ENCODE peak calls at places on chromosomes 4 and X, in nine cellular contexts. V, K, J, M, O, D, N, Y and C are unnamed samples.

GRCh38 chrX:97936296-97936695 is 1052.6 kb downstream of the RPA4 start:
- DNase-seq in V (no peak), K (no peak), J (no peak), M (no peak), O (no peak), D (no peak), N (no peak), Y (no peak), C (no peak)

GRCh38 chr4:186808635-186809018 is 85.0 kb upstream of the FAT1 start:
- DNase-seq in V (peak), K (peak), J (no peak), M (no peak), O (no peak), D (peak), N (peak), Y (peak), C (no peak)

GRCh38 chrX:140866446-140866845 is 135.9 kb upstream of the SPANXB1 start:
- DNase-seq in V (peak), K (peak), J (no peak), M (no peak), O (no peak), D (no peak), N (no peak), Y (no peak), C (no peak)

GRCh38 chr4:1380368-1381151 is 25.7 kb downstream of the NKX1-1 start:
- DNase-seq in V (no peak), K (no peak), J (peak), M (no peak), O (no peak), D (no peak), N (no peak), Y (no peak), C (peak)

GRCh38 chr4:52643846-52644245 is 15.3 kb downstream of the USP46 start:
- DNase-seq in V (peak), K (peak), J (peak), M (no peak), O (peak), D (peak), N (peak), Y (peak), C (peak)

GRCh38 chrX:140975472-140975871 is 26.9 kb upstream of the SPANXB1 start:
- DNase-seq in V (no peak), K (no peak), J (no peak), M (no peak), O (no peak), D (no peak), N (no peak), Y (no peak), C (no peak)

GRCh38 chr4:124526760-124527159 is 185.8 kb downstream of the ANKRD50 start:
- DNase-seq in V (no peak), K (no peak), J (no peak), M (no peak), O (no peak), D (peak), N (no peak), Y (no peak), C (no peak)

GRCh38 chr4:157389751-157390150 is 169.2 kb downstream of the GRIA2 start:
- DNase-seq in V (no peak), K (no peak), J (no peak), M (no peak), O (no peak), D (peak), N (no peak), Y (no peak), C (no peak)

GRCh38 chrX:10190367-10190766 is 33.6 kb downstream of the CLCN4 start:
- DNase-seq in V (peak), K (peak), J (no peak), M (no peak), O (peak), D (peak), N (peak), Y (peak), C (no peak)

GRCh38 chr4:24588216-24588954 is 4.0 kb upstream of the DHX15 start:
- DNase-seq in V (no peak), K (no peak), J (no peak), M (no peak), O (no peak), D (no peak), N (no peak), Y (no peak), C (no peak)

GRCh38 chr4:24584175-24584850 is at the start of gene DHX15:
- DNase-seq in V (peak), K (peak), J (peak), M (peak), O (peak), D (peak), N (peak), Y (peak), C (peak)

GRCh38 chr4:24582235-24582863 is 2.0 kb downstream of the DHX15 start:
- DNase-seq in V (peak), K (no peak), J (no peak), M (no peak), O (no peak), D (no peak), N (peak), Y (no peak), C (no peak)

GRCh38 chr4:24578364-24578763 is 6.0 kb downstream of the DHX15 start:
- DNase-seq in V (no peak), K (no peak), J (no peak), M (no peak), O (no peak), D (no peak), N (no peak), Y (no peak), C (no peak)

GRCh38 chr4:24583451-24584174 is 741 bp downstream of the DHX15 start:
- DNase-seq in V (peak), K (peak), J (peak), M (peak), O (peak), D (peak), N (peak), Y (peak), C (peak)
- H3K4me3 ChIP-seq in V (peak), K (peak), J (peak), M (peak), O (peak), D (peak), N (peak), Y (peak), C (peak)

GRCh38 chr4:89305712-89306437 is 1.7 kb downstream of the GPRIN3 start:
- DNase-seq in V (peak), K (no peak), J (no peak), M (no peak), O (no peak), D (peak), N (peak), Y (peak), C (no peak)

GRCh38 chr4:89306486-89307184 is 965 bp downstream of the GPRIN3 start:
- DNase-seq in V (no peak), K (no peak), J (no peak), M (no peak), O (no peak), D (no peak), N (no peak), Y (no peak), C (no peak)

GRCh38 chr4:89303989-89304388 is 3.6 kb downstream of the GPRIN3 start:
- DNase-seq in V (no peak), K (no peak), J (no peak), M (no peak), O (no peak), D (no peak), N (no peak), Y (no peak), C (no peak)

GRCh38 chr4:89303177-89303576 is 4.4 kb downstream of the GPRIN3 start:
- DNase-seq in V (no peak), K (no peak), J (no peak), M (no peak), O (peak), D (no peak), N (no peak), Y (no peak), C (peak)

GRCh38 chr4:89305028-89305427 is 2.6 kb downstream of the GPRIN3 start:
- DNase-seq in V (no peak), K (no peak), J (no peak), M (no peak), O (no peak), D (no peak), N (no peak), Y (no peak), C (no peak)
- H3K4me3 ChIP-seq in V (no peak), K (no peak), J (peak), M (no peak), O (peak), D (no peak), N (no peak), Y (no peak), C (no peak)

GRCh38 chrX:2694868-2695267 is 3.8 kb downstream of the CD99 start:
- DNase-seq in V (no peak), K (no peak), J (no peak), M (no peak), O (no peak), D (no peak), N (no peak), Y (peak), C (no peak)
- H3K4me3 ChIP-seq in V (no peak), K (no peak), J (no peak), M (no peak), O (no peak), D (no peak), N (no peak), Y (no peak), C (no peak)

DNA sequence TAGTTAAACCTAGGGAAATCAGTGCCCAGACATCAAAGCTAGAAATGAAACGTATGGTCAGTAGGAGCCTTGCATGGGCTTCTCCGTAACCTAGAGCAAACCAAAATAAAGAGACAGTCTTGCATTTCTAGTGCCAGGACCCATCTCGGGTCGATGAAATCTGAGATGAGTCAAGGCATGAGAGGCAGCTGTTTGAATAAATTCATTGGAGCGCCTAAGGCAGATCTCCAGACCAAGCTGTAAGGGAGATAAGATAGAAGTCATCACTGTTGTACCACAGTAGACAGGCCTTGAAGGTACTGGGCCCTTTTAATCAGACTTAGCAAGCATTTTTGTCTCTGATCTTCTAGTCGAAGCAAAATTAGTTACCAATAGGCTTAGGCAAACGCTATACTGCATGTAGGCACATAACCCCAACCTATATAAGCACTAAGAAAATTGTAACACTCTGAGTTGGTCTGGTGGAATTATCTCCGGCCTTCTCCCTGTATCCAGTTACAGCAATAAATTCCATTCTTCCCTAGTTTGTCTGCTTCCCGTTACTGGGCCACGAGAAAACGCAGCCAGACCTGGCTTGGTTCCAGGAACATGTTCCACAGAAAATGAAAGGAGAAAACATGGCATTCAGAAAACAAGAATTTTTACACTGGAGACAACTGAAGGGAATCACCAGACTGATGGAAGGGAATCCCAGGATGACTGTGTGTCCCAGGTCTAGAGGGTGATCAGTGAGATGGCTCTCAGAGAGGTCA is 21.1 kb upstream of the PAPSS1 start:
- DNase-seq in V (no peak), K (peak), J (peak), M (peak), O (peak), D (peak), N (peak), Y (peak), C (peak)
- H3K4me3 ChIP-seq in V (no peak), K (no peak), J (no peak), M (peak), O (no peak), D (no peak), N (no peak), Y (no peak), C (no peak)

GRCh38 chr4:139171878-139172691 is 4.9 kb downstream of the ELF2 start:
- DNase-seq in V (peak), K (peak), J (no peak), M (no peak), O (no peak), D (peak), N (no peak), Y (peak), C (no peak)
- H3K4me3 ChIP-seq in V (no peak), K (peak), J (no peak), M (peak), O (no peak), D (no peak), N (no peak), Y (peak), C (no peak)

GRCh38 chr4:159382875-159383568 is 280.1 kb downstream of the RAPGEF2 start:
- DNase-seq in V (no peak), K (no peak), J (no peak), M (no peak), O (no peak), D (no peak), N (peak), Y (no peak), C (no peak)
- H3K4me3 ChIP-seq in V (no peak), K (no peak), J (no peak), M (no peak), O (no peak), D (no peak), N (no peak), Y (no peak), C (no peak)

GRCh38 chr4:173524218-173525117 is 5.6 kb downstream of the HAND2 start:
- DNase-seq in V (no peak), K (no peak), J (peak), M (no peak), O (no peak), D (no peak), N (no peak), Y (no peak), C (no peak)
- H3K4me3 ChIP-seq in V (no peak), K (no peak), J (peak), M (peak), O (peak), D (no peak), N (peak), Y (peak), C (no peak)

GRCh38 chr4:87973283-87974169 is 2.0 kb upstream of the SPP1 start:
- DNase-seq in V (peak), K (peak), J (peak), M (no peak), O (peak), D (peak), N (peak), Y (peak), C (no peak)

GRCh38 chr4:87971866-87972265 is 3.6 kb upstream of the SPP1 start:
- DNase-seq in V (no peak), K (no peak), J (no peak), M (no peak), O (no peak), D (no peak), N (no peak), Y (no peak), C (no peak)

GRCh38 chr4:87975466-87975865 is at the start of gene SPP1:
- DNase-seq in V (no peak), K (no peak), J (no peak), M (no peak), O (no peak), D (peak), N (peak), Y (peak), C (no peak)

GRCh38 chr4:87977521-87978278 is 2.2 kb downstream of the SPP1 start:
- DNase-seq in V (no peak), K (no peak), J (no peak), M (no peak), O (no peak), D (no peak), N (no peak), Y (no peak), C (no peak)

GRCh38 chr4:87974856-87975462 is 555 bp upstream of the SPP1 start:
- DNase-seq in V (peak), K (peak), J (no peak), M (no peak), O (no peak), D (no peak), N (no peak), Y (no peak), C (no peak)
- H3K4me3 ChIP-seq in V (no peak), K (no peak), J (no peak), M (no peak), O (no peak), D (no peak), N (no peak), Y (no peak), C (no peak)

GRCh38 chr4:102139932-102140331 is 205.3 kb downstream of the SLC39A8 start:
- DNase-seq in V (peak), K (peak), J (no peak), M (no peak), O (no peak), D (peak), N (no peak), Y (peak), C (no peak)
- H3K4me3 ChIP-seq in V (no peak), K (no peak), J (no peak), M (no peak), O (no peak), D (no peak), N (no peak), Y (no peak), C (no peak)